ENCODE peak calls at places on chromosomes 3 and 15, in ten cellular contexts. One of them, this sample, is unnamed.

GRCh38 chr15:68930268-68931022 is at the start of gene SPESP1:
- DNase-seq in hepatic stellate cell: no peak
- DNase-seq in OCI-LY7: no peak
- DNase-seq in cardiac muscle cell: peak; percentile 76
- DNase-seq in stimulated activated naive CD8-positive, alpha-beta T cell treated with anti-CD3 and anti-CD28 coated beads, Interleukin-15, Interleukin-2, amounts not matched to agents 100 U/mL and 50 U/mL, for 24 hours: peak; percentile 51
- DNase-seq in activated gamma-delta T cell treated with Interleukin-2 at 50 U/mL for 16 hours: peak; percentile 41
- DNase-seq in GM12865: no peak
- DNase-seq in ELR: peak; percentile 89
- DNase-seq in GM23248: peak; percentile 3
- DNase-seq in CD4-positive, alpha-beta T cell: peak; percentile 39
- DNase-seq in this sample: peak; percentile 85

GRCh38 chr15:74144153-74144775 is 13.9 kb downstream of the ISLR2 start:
- DNase-seq in GM12865: peak; percentile 60
- DNase-seq in cardiac muscle cell: no peak
- DNase-seq in CD4-positive, alpha-beta T cell: no peak
- DNase-seq in GM23248: no peak
- DNase-seq in hepatic stellate cell: no peak
- DNase-seq in activated gamma-delta T cell treated with Interleukin-2 at 50 U/mL for 16 hours: no peak
- DNase-seq in stimulated activated naive CD8-positive, alpha-beta T cell treated with anti-CD3 and anti-CD28 coated beads, Interleukin-15, Interleukin-2, amounts not matched to agents 100 U/mL and 50 U/mL, for 24 hours: no peak
- DNase-seq in ELR: peak; percentile 40
- DNase-seq in OCI-LY7: no peak
- DNase-seq in this sample: no peak

GRCh38 chr3:106880206-106880605 is 497.0 kb upstream of the CCDC54 start:
- DNase-seq in stimulated activated naive CD8-positive, alpha-beta T cell treated with anti-CD3 and anti-CD28 coated beads, Interleukin-15, Interleukin-2, amounts not matched to agents 100 U/mL and 50 U/mL, for 24 hours: no peak
- DNase-seq in CD4-positive, alpha-beta T cell: no peak
- DNase-seq in activated gamma-delta T cell treated with Interleukin-2 at 50 U/mL for 16 hours: no peak
- DNase-seq in GM23248: no peak
- DNase-seq in hepatic stellate cell: no peak
- DNase-seq in OCI-LY7: no peak
- DNase-seq in GM12865: no peak
- DNase-seq in ELR: no peak
- DNase-seq in cardiac muscle cell: no peak
- DNase-seq in this sample: no peak

GRCh38 chr3:133941390-133941789 is 45.7 kb upstream of the RAB6B start:
- DNase-seq in activated gamma-delta T cell treated with Interleukin-2 at 50 U/mL for 16 hours: no peak
- DNase-seq in stimulated activated naive CD8-positive, alpha-beta T cell treated with anti-CD3 and anti-CD28 coated beads, Interleukin-15, Interleukin-2, amounts not matched to agents 100 U/mL and 50 U/mL, for 24 hours: no peak
- DNase-seq in hepatic stellate cell: no peak
- DNase-seq in OCI-LY7: no peak
- DNase-seq in cardiac muscle cell: peak; percentile 78
- DNase-seq in CD4-positive, alpha-beta T cell: no peak
- DNase-seq in ELR: no peak
- DNase-seq in GM23248: no peak
- DNase-seq in GM12865: no peak
- DNase-seq in this sample: peak; percentile 55

GRCh38 chr3:58874795-58875194 is 175.0 kb downstream of the CFAP20DC start:
- DNase-seq in hepatic stellate cell: no peak
- DNase-seq in GM23248: peak; percentile 70
- DNase-seq in activated gamma-delta T cell treated with Interleukin-2 at 50 U/mL for 16 hours: no peak
- DNase-seq in ELR: peak; percentile 83
- DNase-seq in stimulated activated naive CD8-positive, alpha-beta T cell treated with anti-CD3 and anti-CD28 coated beads, Interleukin-15, Interleukin-2, amounts not matched to agents 100 U/mL and 50 U/mL, for 24 hours: peak; percentile 9
- DNase-seq in cardiac muscle cell: no peak
- DNase-seq in GM12865: peak; percentile 69
- DNase-seq in OCI-LY7: no peak
- DNase-seq in CD4-positive, alpha-beta T cell: no peak
- DNase-seq in this sample: peak; percentile 60

GRCh38 chr3:128341659-128342395 is 124.9 kb downstream of the DNAJB8 start:
- DNase-seq in CD4-positive, alpha-beta T cell: no peak
- DNase-seq in activated gamma-delta T cell treated with Interleukin-2 at 50 U/mL for 16 hours: no peak
- DNase-seq in GM23248: no peak
- DNase-seq in stimulated activated naive CD8-positive, alpha-beta T cell treated with anti-CD3 and anti-CD28 coated beads, Interleukin-15, Interleukin-2, amounts not matched to agents 100 U/mL and 50 U/mL, for 24 hours: no peak
- DNase-seq in hepatic stellate cell: no peak
- DNase-seq in cardiac muscle cell: no peak
- DNase-seq in ELR: no peak
- DNase-seq in GM12865: no peak
- DNase-seq in OCI-LY7: no peak
- DNase-seq in this sample: no peak

GRCh38 chr3:52226229-52226817 is 878 bp upstream of the TLR9 start:
- DNase-seq in hepatic stellate cell: no peak
- DNase-seq in GM23248: no peak
- DNase-seq in activated gamma-delta T cell treated with Interleukin-2 at 50 U/mL for 16 hours: no peak
- DNase-seq in stimulated activated naive CD8-positive, alpha-beta T cell treated with anti-CD3 and anti-CD28 coated beads, Interleukin-15, Interleukin-2, amounts not matched to agents 100 U/mL and 50 U/mL, for 24 hours: no peak
- DNase-seq in CD4-positive, alpha-beta T cell: no peak
- DNase-seq in GM12865: no peak
- DNase-seq in cardiac muscle cell: no peak
- DNase-seq in OCI-LY7: peak; percentile 63
- DNase-seq in ELR: no peak
- DNase-seq in this sample: no peak

GRCh38 chr15:78212008-78212407 is 22.4 kb downstream of the ACSBG1 start:
- DNase-seq in activated gamma-delta T cell treated with Interleukin-2 at 50 U/mL for 16 hours: no peak
- DNase-seq in ELR: no peak
- DNase-seq in cardiac muscle cell: no peak
- DNase-seq in GM12865: no peak
- DNase-seq in CD4-positive, alpha-beta T cell: no peak
- DNase-seq in stimulated activated naive CD8-positive, alpha-beta T cell treated with anti-CD3 and anti-CD28 coated beads, Interleukin-15, Interleukin-2, amounts not matched to agents 100 U/mL and 50 U/mL, for 24 hours: no peak
- DNase-seq in OCI-LY7: no peak
- DNase-seq in hepatic stellate cell: no peak
- DNase-seq in GM23248: no peak
- DNase-seq in this sample: no peak

GRCh38 chr3:139309880-139310279 is 33.9 kb upstream of the MRPS22 start:
- DNase-seq in hepatic stellate cell: no peak
- DNase-seq in OCI-LY7: no peak
- DNase-seq in stimulated activated naive CD8-positive, alpha-beta T cell treated with anti-CD3 and anti-CD28 coated beads, Interleukin-15, Interleukin-2, amounts not matched to agents 100 U/mL and 50 U/mL, for 24 hours: no peak
- DNase-seq in ELR: peak; percentile 90
- DNase-seq in activated gamma-delta T cell treated with Interleukin-2 at 50 U/mL for 16 hours: no peak
- DNase-seq in GM23248: peak; percentile 70
- DNase-seq in cardiac muscle cell: peak; percentile 49
- DNase-seq in CD4-positive, alpha-beta T cell: no peak
- DNase-seq in GM12865: no peak
- DNase-seq in this sample: peak; percentile 16

GRCh38 chr3:180382781-180383180 is 219.2 kb upstream of the TTC14 start:
- DNase-seq in activated gamma-delta T cell treated with Interleukin-2 at 50 U/mL for 16 hours: no peak
- DNase-seq in stimulated activated naive CD8-positive, alpha-beta T cell treated with anti-CD3 and anti-CD28 coated beads, Interleukin-15, Interleukin-2, amounts not matched to agents 100 U/mL and 50 U/mL, for 24 hours: no peak
- DNase-seq in GM23248: no peak
- DNase-seq in OCI-LY7: no peak
- DNase-seq in ELR: no peak
- DNase-seq in CD4-positive, alpha-beta T cell: no peak
- DNase-seq in cardiac muscle cell: no peak
- DNase-seq in hepatic stellate cell: no peak
- DNase-seq in GM12865: no peak
- DNase-seq in this sample: no peak

GRCh38 chr3:46495901-46496456 is 1.8 kb upstream of the RTP3 start:
- DNase-seq in GM23248: peak; percentile 90
- DNase-seq in hepatic stellate cell: peak; percentile 81
- DNase-seq in CD4-positive, alpha-beta T cell: no peak
- DNase-seq in cardiac muscle cell: no peak
- DNase-seq in OCI-LY7: no peak
- DNase-seq in activated gamma-delta T cell treated with Interleukin-2 at 50 U/mL for 16 hours: no peak
- DNase-seq in GM12865: no peak
- DNase-seq in ELR: peak; percentile 90
- DNase-seq in stimulated activated naive CD8-positive, alpha-beta T cell treated with anti-CD3 and anti-CD28 coated beads, Interleukin-15, Interleukin-2, amounts not matched to agents 100 U/mL and 50 U/mL, for 24 hours: no peak
- DNase-seq in this sample: no peak

GRCh38 chr3:108661699-108662098 is 72.2 kb downstream of the DZIP3 start:
- DNase-seq in GM12865: no peak
- DNase-seq in cardiac muscle cell: no peak
- DNase-seq in stimulated activated naive CD8-positive, alpha-beta T cell treated with anti-CD3 and anti-CD28 coated beads, Interleukin-15, Interleukin-2, amounts not matched to agents 100 U/mL and 50 U/mL, for 24 hours: no peak
- DNase-seq in activated gamma-delta T cell treated with Interleukin-2 at 50 U/mL for 16 hours: no peak
- DNase-seq in GM23248: peak; percentile 10
- DNase-seq in OCI-LY7: no peak
- DNase-seq in hepatic stellate cell: no peak
- DNase-seq in ELR: no peak
- DNase-seq in CD4-positive, alpha-beta T cell: no peak
- DNase-seq in this sample: peak; percentile 1

GRCh38 chr3:175094344-175094743 is 235.2 kb downstream of the NAALADL2 start:
- DNase-seq in stimulated activated naive CD8-positive, alpha-beta T cell treated with anti-CD3 and anti-CD28 coated beads, Interleukin-15, Interleukin-2, amounts not matched to agents 100 U/mL and 50 U/mL, for 24 hours: no peak
- DNase-seq in OCI-LY7: no peak
- DNase-seq in activated gamma-delta T cell treated with Interleukin-2 at 50 U/mL for 16 hours: no peak
- DNase-seq in hepatic stellate cell: no peak
- DNase-seq in ELR: no peak
- DNase-seq in GM12865: no peak
- DNase-seq in cardiac muscle cell: no peak
- DNase-seq in CD4-positive, alpha-beta T cell: no peak
- DNase-seq in GM23248: no peak
- DNase-seq in this sample: no peak

GRCh38 chr15:85615930-85616329 is 178.8 kb downstream of the KLHL25 start:
- DNase-seq in cardiac muscle cell: peak; percentile 71
- DNase-seq in stimulated activated naive CD8-positive, alpha-beta T cell treated with anti-CD3 and anti-CD28 coated beads, Interleukin-15, Interleukin-2, amounts not matched to agents 100 U/mL and 50 U/mL, for 24 hours: no peak
- DNase-seq in CD4-positive, alpha-beta T cell: no peak
- DNase-seq in GM23248: peak; percentile 61
- DNase-seq in OCI-LY7: peak; percentile 51
- DNase-seq in ELR: peak; percentile 54
- DNase-seq in GM12865: peak; percentile 68
- DNase-seq in hepatic stellate cell: no peak
- DNase-seq in activated gamma-delta T cell treated with Interleukin-2 at 50 U/mL for 16 hours: peak; percentile 15
- DNase-seq in this sample: peak; percentile 76

GRCh38 chr3:157767602-157768001 is 264.4 kb upstream of the VEPH1 start:
- DNase-seq in stimulated activated naive CD8-positive, alpha-beta T cell treated with anti-CD3 and anti-CD28 coated beads, Interleukin-15, Interleukin-2, amounts not matched to agents 100 U/mL and 50 U/mL, for 24 hours: no peak
- DNase-seq in CD4-positive, alpha-beta T cell: no peak
- DNase-seq in OCI-LY7: no peak
- DNase-seq in hepatic stellate cell: no peak
- DNase-seq in ELR: peak; percentile 22
- DNase-seq in GM23248: no peak
- DNase-seq in cardiac muscle cell: no peak
- DNase-seq in activated gamma-delta T cell treated with Interleukin-2 at 50 U/mL for 16 hours: no peak
- DNase-seq in GM12865: no peak
- DNase-seq in this sample: no peak

GRCh38 chr15:79602731-79603130 is 170.6 kb downstream of the MINAR1 start:
- DNase-seq in CD4-positive, alpha-beta T cell: no peak
- DNase-seq in hepatic stellate cell: no peak
- DNase-seq in ELR: no peak
- DNase-seq in cardiac muscle cell: no peak
- DNase-seq in GM12865: no peak
- DNase-seq in GM23248: no peak
- DNase-seq in stimulated activated naive CD8-positive, alpha-beta T cell treated with anti-CD3 and anti-CD28 coated beads, Interleukin-15, Interleukin-2, amounts not matched to agents 100 U/mL and 50 U/mL, for 24 hours: no peak
- DNase-seq in OCI-LY7: no peak
- DNase-seq in activated gamma-delta T cell treated with Interleukin-2 at 50 U/mL for 16 hours: no peak
- DNase-seq in this sample: no peak

GRCh38 chr3:10707984-10708868 is 107.8 kb upstream of the SLC6A11 start:
- DNase-seq in CD4-positive, alpha-beta T cell: no peak
- DNase-seq in activated gamma-delta T cell treated with Interleukin-2 at 50 U/mL for 16 hours: no peak
- DNase-seq in hepatic stellate cell: no peak
- DNase-seq in cardiac muscle cell: no peak
- DNase-seq in OCI-LY7: no peak
- DNase-seq in stimulated activated naive CD8-positive, alpha-beta T cell treated with anti-CD3 and anti-CD28 coated beads, Interleukin-15, Interleukin-2, amounts not matched to agents 100 U/mL and 50 U/mL, for 24 hours: no peak
- DNase-seq in GM12865: no peak
- DNase-seq in ELR: no peak
- DNase-seq in GM23248: peak; percentile 8
- DNase-seq in this sample: no peak

GRCh38 chr15:48486228-48486627 is 155.0 kb downstream of the DUT start:
- DNase-seq in GM12865: peak; percentile 5
- DNase-seq in CD4-positive, alpha-beta T cell: no peak
- DNase-seq in OCI-LY7: no peak
- DNase-seq in GM23248: no peak
- DNase-seq in hepatic stellate cell: no peak
- DNase-seq in activated gamma-delta T cell treated with Interleukin-2 at 50 U/mL for 16 hours: no peak
- DNase-seq in stimulated activated naive CD8-positive, alpha-beta T cell treated with anti-CD3 and anti-CD28 coated beads, Interleukin-15, Interleukin-2, amounts not matched to agents 100 U/mL and 50 U/mL, for 24 hours: no peak
- DNase-seq in ELR: no peak
- DNase-seq in cardiac muscle cell: no peak
- DNase-seq in this sample: no peak

GRCh38 chr3:38459499-38460048 is 5.9 kb downstream of the ACVR2B start:
- DNase-seq in ELR: no peak
- DNase-seq in GM12865: no peak
- DNase-seq in CD4-positive, alpha-beta T cell: no peak
- DNase-seq in GM23248: no peak
- DNase-seq in activated gamma-delta T cell treated with Interleukin-2 at 50 U/mL for 16 hours: no peak
- DNase-seq in OCI-LY7: no peak
- DNase-seq in hepatic stellate cell: no peak
- DNase-seq in stimulated activated naive CD8-positive, alpha-beta T cell treated with anti-CD3 and anti-CD28 coated beads, Interleukin-15, Interleukin-2, amounts not matched to agents 100 U/mL and 50 U/mL, for 24 hours: no peak
- DNase-seq in cardiac muscle cell: no peak
- DNase-seq in this sample: no peak

This sample was measured in dermis blood vessel endothelial cell.